ENCODE peak calls at places on chromosomes 1 and 21, in seven cellular contexts. U is GM10248, M is mammary epithelial cell, I is activated B cell treated with CpG ODN at 0.5 μM for 24 hours, Z is RWPE1, E is GM13976, O is omental fat pad. N is an unnamed sample.
A peak's percentile ranks its signal among the peaks of the same experiment; 100 is the strongest.

GRCh38 chr1:26721669-26722355 is 26.0 kb downstream of the ARID1A start:
- DNase-seq in U (no peak), M (no peak), I (no peak), Z (no peak), E (no peak), O (no peak), N (no peak)

GRCh38 chr1:204858381-204858821 is 12.3 kb upstream of the NFASC start:
- DNase-seq in U (no peak), M (no peak), I (no peak), Z (peak; percentile 26), E (no peak), O (no peak), N (no peak)

GRCh38 chr1:226429051-226429461 is 21.2 kb upstream of the PARP1 start:
- DNase-seq in U (no peak), M (no peak), I (no peak), Z (no peak), E (no peak), O (no peak), N (no peak)

GRCh38 chr1:56397811-56398231 is 181.5 kb downstream of the PLPP3 start:
- DNase-seq in U (no peak), M (no peak), I (no peak), Z (no peak), E (no peak), O (no peak), N (no peak)

GRCh38 chr1:227947678-227948492 is at the start of gene WNT9A:
- DNase-seq in U (peak; percentile 62), M (peak; percentile 48), I (peak; percentile 15), Z (peak; percentile 73), E (peak; percentile 82), O (no peak), N (peak; percentile 77)

GRCh38 chr1:36268981-36269380 is 37.2 kb upstream of the SH3D21 start:
- DNase-seq in U (no peak), M (no peak), I (no peak), Z (no peak), E (no peak), O (no peak), N (no peak)

GRCh38 chr1:221335161-221336101 is 406.5 kb downstream of the DUSP10 start:
- DNase-seq in U (no peak), M (peak; percentile 50), I (no peak), Z (no peak), E (no peak), O (peak; percentile 24), N (no peak)

GRCh38 chr1:205013683-205014367 is 29.2 kb upstream of the CNTN2 start:
- DNase-seq in U (no peak), M (peak; percentile 23), I (no peak), Z (no peak), E (no peak), O (no peak), N (no peak)

GRCh38 chr1:38088366-38088765 is 41.8 kb upstream of the POU3F1 start:
- DNase-seq in U (no peak), M (no peak), I (no peak), Z (no peak), E (no peak), O (no peak), N (no peak)

GRCh38 chr21:38511662-38512243 is 13.5 kb upstream of the ERG start:
- DNase-seq in U (no peak), M (no peak), I (no peak), Z (no peak), E (no peak), O (no peak), N (no peak)
- TF ChIP-seq CTCF in U (no peak), M (no peak), I (no peak), Z (no peak), E (no peak), O (no peak), N (no peak)

GRCh38 chr21:35649186-35649585 is 411.1 kb downstream of the SETD4 start:
- DNase-seq in U (no peak), M (peak; percentile 36), I (no peak), Z (peak; percentile 8), E (no peak), O (no peak), N (no peak)

GRCh38 chr21:35648512-35648911 is 411.8 kb downstream of the SETD4 start:
- DNase-seq in U (no peak), M (no peak), I (no peak), Z (no peak), E (no peak), O (no peak), N (no peak)

GRCh38 chr21:35651166-35651565 is 409.2 kb downstream of the SETD4 start:
- DNase-seq in U (no peak), M (no peak), I (no peak), Z (no peak), E (no peak), O (no peak), N (no peak)

GRCh38 chr21:35652196-35652595 is 408.1 kb downstream of the SETD4 start:
- DNase-seq in U (no peak), M (no peak), I (no peak), Z (no peak), E (no peak), O (no peak), N (no peak)

GRCh38 chr21:35652872-35653271 is 407.5 kb downstream of the SETD4 start:
- DNase-seq in U (no peak), M (no peak), I (no peak), Z (no peak), E (no peak), O (no peak), N (peak; percentile 18)
- TF ChIP-seq CTCF in U (no peak), M (no peak), I (no peak), Z (no peak), E (no peak), O (no peak), N (no peak)

DNA sequence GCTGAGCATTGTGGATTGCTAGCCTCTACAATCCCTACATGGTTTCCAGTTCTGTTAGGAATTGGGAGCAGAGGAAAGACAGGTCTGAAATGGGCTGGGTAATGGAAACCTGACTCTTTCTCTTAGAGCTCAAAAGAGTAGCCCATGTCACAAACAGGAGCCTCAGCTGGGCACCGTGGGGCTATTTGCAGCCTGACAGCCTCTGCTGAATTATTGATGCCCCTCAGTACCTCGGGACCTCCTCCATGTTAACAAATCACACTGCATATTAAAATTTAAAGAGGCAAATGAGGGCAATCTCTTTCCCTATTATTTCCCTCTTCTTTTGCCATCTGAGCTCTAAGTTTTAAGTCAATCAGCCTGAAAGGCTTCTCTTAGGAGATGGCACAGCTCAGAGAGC is 157.1 kb downstream of the TSEN15 start:
- DNase-seq in U (no peak), M (no peak), I (no peak), Z (no peak), E (no peak), O (no peak), N (no peak)
- TF ChIP-seq CTCF in U (no peak), M (no peak), I (no peak), Z (no peak), E (no peak), O (no peak), N (no peak)

GRCh38 chr1:3456449-3456963 is 2.0 kb downstream of the ARHGEF16 start:
- DNase-seq in U (no peak), M (no peak), I (no peak), Z (no peak), E (no peak), O (no peak), N (no peak)
- TF ChIP-seq CTCF in U (no peak), M (no peak), I (no peak), Z (no peak), E (no peak), O (no peak), N (no peak)

GRCh38 chr1:158798531-158798930 is 17.5 kb upstream of the OR6N2 start:
- DNase-seq in U (no peak), M (no peak), I (no peak), Z (peak; percentile 4), E (no peak), O (no peak), N (no peak)
- TF ChIP-seq CTCF in U (no peak), M (peak; percentile 13), I (no peak), Z (no peak), E (no peak), O (no peak), N (peak; percentile 49)

GRCh38 chr1:9428601-9429368 is 110.5 kb upstream of the SLC25A33 start:
- DNase-seq in U (peak; percentile 96), M (peak; percentile 99), I (peak; percentile 100), Z (peak; percentile 98), E (peak; percentile 97), O (peak; percentile 98), N (peak; percentile 100)
- TF ChIP-seq CTCF in U (no peak), M (no peak), I (no peak), Z (no peak), E (no peak), O (no peak), N (peak; percentile 42)

GRCh38 chr21:21291883-21292569 is 293.8 kb downstream of the NCAM2 start:
- DNase-seq in U (no peak), M (no peak), I (no peak), Z (no peak), E (no peak), O (no peak), N (no peak)

GRCh38 chr21:21301013-21301412 is 302.8 kb downstream of the NCAM2 start:
- DNase-seq in U (no peak), M (no peak), I (no peak), Z (no peak), E (no peak), O (no peak), N (no peak)

GRCh38 chr21:21297211-21297610 is 299.0 kb downstream of the NCAM2 start:
- DNase-seq in U (no peak), M (no peak), I (no peak), Z (no peak), E (no peak), O (no peak), N (no peak)

GRCh38 chr21:21290751-21291150 is 292.5 kb downstream of the NCAM2 start:
- DNase-seq in U (no peak), M (no peak), I (no peak), Z (no peak), E (no peak), O (no peak), N (no peak)

DNA sequence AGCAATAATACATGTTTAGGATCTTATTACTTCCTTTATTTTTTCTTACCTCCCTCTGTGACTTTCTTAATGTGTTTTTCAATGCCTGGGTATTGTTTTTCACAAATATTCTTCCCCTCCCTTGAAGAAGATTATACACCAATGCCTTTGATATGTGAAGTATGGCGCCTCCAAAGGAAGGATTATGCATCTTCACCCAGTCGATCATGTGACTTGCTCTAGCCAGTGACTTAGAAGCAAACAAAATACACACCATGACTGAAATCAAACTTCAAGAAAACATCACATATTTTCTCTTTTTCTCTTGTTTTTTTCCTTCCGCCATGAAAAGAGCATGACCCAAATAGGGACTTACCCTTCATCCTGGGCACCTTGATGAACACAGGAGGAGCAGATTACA is 297.1 kb downstream of the NCAM2 start:
- DNase-seq in U (no peak), M (no peak), I (no peak), Z (no peak), E (no peak), O (no peak), N (no peak)
- TF ChIP-seq CTCF in U (no peak), M (no peak), I (no peak), Z (no peak), E (no peak), O (no peak), N (no peak)

GRCh38 chr1:156465747-156466365 is 34.7 kb downstream of the MEF2D start:
- DNase-seq in U (no peak), M (no peak), I (no peak), Z (no peak), E (no peak), O (no peak), N (no peak)
- TF ChIP-seq CTCF in U (no peak), M (no peak), I (no peak), Z (no peak), E (peak; percentile 21), O (no peak), N (no peak)

GRCh38 chr1:2070016-2070415 is 19.8 kb downstream of the PRKCZ start:
- DNase-seq in U (no peak), M (no peak), I (no peak), Z (no peak), E (no peak), O (no peak), N (no peak)
- TF ChIP-seq CTCF in U (no peak), M (no peak), I (no peak), Z (no peak), E (no peak), O (no peak), N (no peak)

N was measured in type B pancreatic cell.